ENCODE peak calls at places on chromosomes 7 and 10, in ten cellular contexts. F, I, T, V, L, H, Q, M, W and C are unnamed samples.
A peak's percentile ranks its signal among the peaks of the same experiment; 100 is the strongest.

GRCh38 chr7:117993377-117994003 is 120.2 kb upstream of the CTTNBP2 start:
- DNase-seq in F (no peak), I (peak; percentile 20), T (no peak), V (peak; percentile 74), L (peak; percentile 54), H (no peak), Q (peak; percentile 43), M (peak; percentile 63), W (no peak), C (no peak)

GRCh38 chr7:13988765-13989137 is 715 bp downstream of the ETV1 start:
- DNase-seq in F (no peak), I (peak; percentile 44), T (no peak), V (peak; percentile 35), L (peak; percentile 28), H (no peak), Q (no peak), M (no peak), W (no peak), C (no peak)

GRCh38 chr7:106284516-106285050 is at the start of gene NAMPT:
- DNase-seq in F (peak; percentile 59), I (peak; percentile 17), T (no peak), V (peak; percentile 69), L (peak; percentile 55), H (peak; percentile 60), Q (no peak), M (peak; percentile 30), W (no peak), C (no peak)

GRCh38 chr10:97849491-97850402 is at the start of gene GOLGA7B:
- DNase-seq in F (no peak), I (peak; percentile 35), T (peak; percentile 67), V (peak; percentile 75), L (peak; percentile 78), H (peak; percentile 34), Q (peak; percentile 60), M (peak; percentile 52), W (no peak), C (no peak)

GRCh38 chr7:17580141-17580540 is 281.7 kb downstream of the AHR start:
- DNase-seq in F (no peak), I (peak; percentile 98), T (no peak), V (no peak), L (no peak), H (no peak), Q (no peak), M (peak; percentile 90), W (peak; percentile 74), C (no peak)

GRCh38 chr7:21443149-21443841 is 15.4 kb downstream of the SP4 start:
- DNase-seq in F (no peak), I (no peak), T (no peak), V (no peak), L (no peak), H (no peak), Q (no peak), M (no peak), W (no peak), C (no peak)

GRCh38 chr7:132084776-132085388 is 491.4 kb downstream of the PLXNA4 start:
- DNase-seq in F (no peak), I (no peak), T (no peak), V (no peak), L (no peak), H (no peak), Q (no peak), M (no peak), W (no peak), C (no peak)

GRCh38 chr10:3625959-3626751 is 158.9 kb downstream of the KLF6 start:
- DNase-seq in F (no peak), I (peak; percentile 86), T (no peak), V (no peak), L (no peak), H (no peak), Q (no peak), M (peak; percentile 28), W (peak; percentile 78), C (peak; percentile 5)

GRCh38 chr10:97129666-97130065 is 56.1 kb downstream of the SLIT1 start:
- DNase-seq in F (no peak), I (peak; percentile 3), T (no peak), V (no peak), L (no peak), H (no peak), Q (no peak), M (no peak), W (no peak), C (no peak)

GRCh38 chr7:31098606-31099360 is 46.7 kb downstream of the ADCYAP1R1 start:
- DNase-seq in F (no peak), I (no peak), T (no peak), V (no peak), L (no peak), H (no peak), Q (no peak), M (peak; percentile 3), W (no peak), C (no peak)

GRCh38 chr7:6675807-6676405 is 30.8 kb downstream of the ZNF12 start:
- DNase-seq in F (no peak), I (no peak), T (no peak), V (no peak), L (no peak), H (no peak), Q (no peak), M (no peak), W (no peak), C (no peak)

GRCh38 chr7:25615005-25615404 is 386.7 kb upstream of the NPVF start:
- DNase-seq in F (no peak), I (no peak), T (no peak), V (no peak), L (no peak), H (no peak), Q (no peak), M (no peak), W (no peak), C (no peak)

GRCh38 chr7:55977831-55978230 is 13.4 kb downstream of the NIPSNAP2 start:
- DNase-seq in F (no peak), I (peak; percentile 79), T (no peak), V (no peak), L (no peak), H (no peak), Q (no peak), M (no peak), W (peak; percentile 85), C (no peak)

GRCh38 chr7:152615052-152615741 is 60.7 kb downstream of the XRCC2 start:
- DNase-seq in F (no peak), I (no peak), T (no peak), V (no peak), L (no peak), H (no peak), Q (no peak), M (no peak), W (no peak), C (no peak)

GRCh38 chr7:1978656-1979590 is 253.8 kb downstream of the MAD1L1 start:
- DNase-seq in F (no peak), I (no peak), T (peak; percentile 12), V (no peak), L (no peak), H (no peak), Q (no peak), M (no peak), W (no peak), C (no peak)

DNA sequence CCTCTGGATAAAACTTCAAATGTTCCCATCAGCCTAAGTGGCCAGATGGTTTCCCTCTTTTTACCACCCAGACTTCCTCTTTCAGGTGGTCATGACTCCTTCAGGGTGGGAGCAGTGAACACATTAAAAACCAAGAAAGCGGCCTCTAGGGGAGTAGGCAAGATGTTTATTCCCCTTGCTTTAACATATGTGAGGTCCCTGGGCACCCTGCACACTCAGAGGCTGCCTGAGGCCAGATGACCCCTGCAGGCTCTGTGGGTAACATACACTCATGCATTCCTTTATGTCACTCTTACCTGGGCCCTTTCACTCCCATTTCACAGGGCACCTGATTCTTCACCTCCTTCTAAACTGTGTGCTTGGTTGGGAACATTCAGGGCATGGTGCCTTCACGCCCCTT is 357.4 kb downstream of the ABCA13 start:
- DNase-seq in F (no peak), I (no peak), T (no peak), V (peak; percentile 22), L (no peak), H (no peak), Q (no peak), M (no peak), W (no peak), C (no peak)
- TF ChIP-seq CTCF in F (no peak), I (no peak), T (no peak), V (no peak), L (no peak), H (no peak), Q (no peak), M (no peak), W (no peak), C (no peak)

DNA sequence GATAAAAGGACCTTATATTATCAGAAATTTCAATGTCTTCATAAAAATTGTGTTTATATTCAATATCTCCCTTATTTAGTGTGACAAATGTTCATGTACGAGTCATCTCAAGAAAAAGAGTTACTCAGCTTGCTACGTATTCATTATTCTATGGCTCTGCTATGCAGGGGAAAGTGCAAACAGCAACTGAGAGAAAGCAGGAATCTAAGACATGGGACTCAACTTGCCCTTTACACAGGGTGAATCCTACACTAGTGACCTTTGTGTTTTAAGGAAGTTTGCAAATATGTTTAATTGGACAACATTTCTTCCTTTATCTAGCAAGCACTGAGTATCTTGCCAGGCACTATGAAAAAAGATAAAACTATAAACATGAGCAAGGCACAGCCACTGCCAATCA is 104.8 kb downstream of the NPSR1 start:
- DNase-seq in F (no peak), I (no peak), T (no peak), V (no peak), L (no peak), H (no peak), Q (no peak), M (peak; percentile 60), W (no peak), C (no peak)
- TF ChIP-seq CTCF in F (no peak), I (no peak), T (no peak), V (no peak), L (no peak), H (no peak), Q (no peak), M (no peak), W (no peak), C (no peak)

GRCh38 chr10:13348216-13349017 is at the start of gene SEPHS1:
- DNase-seq in F (peak; percentile 77), I (peak; percentile 74), T (peak; percentile 86), V (peak; percentile 81), L (peak; percentile 64), H (peak; percentile 74), Q (peak; percentile 82), M (peak; percentile 76), W (peak; percentile 25), C (peak; percentile 50)
- TF ChIP-seq CTCF in F (no peak), I (no peak), T (no peak), V (no peak), L (no peak), H (peak; percentile 26), Q (peak; percentile 25), M (no peak), W (peak; percentile 18), C (no peak)

DNA sequence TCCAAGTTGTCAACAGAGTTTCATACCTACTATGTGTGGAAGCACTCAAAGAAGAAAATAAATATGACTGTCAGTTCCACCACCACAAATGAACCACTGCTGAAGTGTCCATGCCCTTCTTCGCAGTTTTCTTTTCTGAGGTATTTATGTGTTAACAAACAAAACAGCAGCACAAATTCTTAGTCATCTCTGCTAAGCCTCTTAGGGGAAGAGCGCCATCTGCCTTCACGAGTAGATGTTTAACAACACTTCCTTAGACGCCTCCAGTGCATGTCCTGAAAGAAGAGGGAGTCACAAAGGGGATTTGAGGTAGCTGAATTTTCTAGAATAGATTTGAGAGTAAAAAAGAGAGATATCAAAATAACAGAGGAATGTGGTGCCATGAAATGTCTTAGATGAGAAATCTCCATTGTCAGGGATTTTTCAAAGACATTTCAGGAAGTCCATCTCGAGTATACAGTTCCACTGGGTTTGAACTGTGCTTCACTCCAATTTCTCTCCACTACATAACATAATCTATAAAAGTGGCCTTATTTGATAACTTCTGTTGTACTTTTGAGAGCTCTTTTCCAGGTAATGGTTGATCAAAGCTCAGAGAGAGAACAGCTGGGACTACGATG is 775.3 kb upstream of the POM121L12 start:
- DNase-seq in F (no peak), I (no peak), T (no peak), V (peak; percentile 35), L (peak; percentile 18), H (no peak), Q (no peak), M (no peak), W (no peak), C (no peak)
- TF ChIP-seq CTCF in F (no peak), I (no peak), T (no peak), V (peak; percentile 30), L (peak; percentile 21), H (no peak), Q (no peak), M (no peak), W (no peak), C (no peak)